ENCODE peak calls at places on chromosomes 5 and 9, in seven cellular contexts. D, X, O, I, N, R and E are unnamed samples.

GRCh38 chr9:96391021-96391765 is 7.7 kb upstream of the SLC35D2 start:
- DNase-seq in D (no peak), N (no peak), R (no peak), X (no peak), O (peak; percentile 69), I (no peak), E (no peak)

GRCh38 chr9:119859128-119859527 is 489.9 kb upstream of the BRINP1 start:
- DNase-seq in R (no peak), D (no peak), O (no peak), N (no peak), X (no peak), I (no peak), E (no peak)

GRCh38 chr9:137535120-137535428 is 15.1 kb downstream of the PNPLA7 start:
- DNase-seq in R (no peak), N (no peak), I (no peak), O (no peak), D (no peak), X (no peak), E (no peak)

GRCh38 chr5:81006955-81007636 is 46.9 kb downstream of the RASGRF2 start:
- DNase-seq in I (peak; percentile 37), X (no peak), O (no peak), D (no peak), R (no peak), N (no peak), E (no peak)

GRCh38 chr9:101737705-101738565 is 512 bp downstream of the GRIN3A start:
- DNase-seq in X (no peak), D (no peak), R (peak; percentile 5), N (no peak), I (no peak), O (peak; percentile 10), E (no peak)

GRCh38 chr5:109865636-109866035 is 175.9 kb downstream of the MAN2A1 start:
- DNase-seq in I (no peak), O (peak; percentile 79), R (no peak), D (peak; percentile 82), X (no peak), N (no peak), E (no peak)

GRCh38 chr9:93126825-93127368 is 7.2 kb downstream of the NINJ1 start:
- DNase-seq in D (no peak), O (peak; percentile 14), N (no peak), I (no peak), R (no peak), X (no peak), E (peak; percentile 73)

GRCh38 chr9:99823392-99824377 is 2.0 kb downstream of the NR4A3 start:
- DNase-seq in N (no peak), R (no peak), X (peak; percentile 74), O (peak; percentile 44), D (no peak), I (peak; percentile 47), E (peak; percentile 51)

GRCh38 chr5:5140051-5141010 is at the start of gene ADAMTS16:
- DNase-seq in I (no peak), X (no peak), R (no peak), O (no peak), N (no peak), D (no peak), E (no peak)

GRCh38 chr9:130940693-130941576 is 1.9 kb upstream of the FIBCD1 start:
- DNase-seq in R (peak; percentile 50), I (peak; percentile 42), O (peak; percentile 88), X (peak; percentile 63), D (no peak), N (no peak), E (peak; percentile 87)

GRCh38 chr5:115402822-115403577 is 106.5 kb upstream of the CCDC112 start:
- DNase-seq in O (no peak), N (no peak), D (no peak), I (no peak), X (no peak), R (no peak), E (no peak)

GRCh38 chr5:62935660-62936059 is 357.0 kb downstream of the LRRC70 start:
- DNase-seq in X (no peak), I (no peak), O (no peak), N (no peak), D (no peak), R (no peak), E (no peak)

GRCh38 chr5:149018909-149019443 is 43.9 kb downstream of the SH3TC2 start:
- DNase-seq in D (peak; percentile 36), X (no peak), N (no peak), R (no peak), I (no peak), O (no peak), E (no peak)

GRCh38 chr9:110427497-110428104 is 89.9 kb upstream of the TXNDC8 start:
- DNase-seq in I (no peak), N (no peak), X (peak; percentile 3), O (peak; percentile 32), D (peak; percentile 30), R (peak; percentile 42), E (peak; percentile 52)

GRCh38 chr9:35749515-35750255 is 598 bp downstream of the RGP1 start:
- DNase-seq in X (peak; percentile 42), D (no peak), O (peak; percentile 51), N (no peak), R (no peak), I (peak; percentile 42), E (peak; percentile 65)

GRCh38 chr9:76691761-76692313 is 72.4 kb upstream of the PCA3 start:
- DNase-seq in R (no peak), X (no peak), N (no peak), I (no peak), O (no peak), D (no peak), E (no peak)

GRCh38 chr5:11251242-11251641 is 490.2 kb upstream of the DAP start:
- DNase-seq in I (no peak), X (no peak), R (peak; percentile 41), N (no peak), O (no peak), D (no peak), E (no peak)